ENCODE peak calls at places on chromosomes 16 and 17, in seven cellular contexts. U is Karpas-422; D is right atrium auricular region; K is CD8-positive, alpha-beta T cell; V is caudate nucleus; M is naive thymus-derived CD4-positive, alpha-beta T cell; B is HCT116. N is an unnamed sample.

GRCh38 chr17:5380491-5381135 is 38.8 kb downstream of the NUP88 start:
- DNase-seq in U (no peak), D (no peak), K (no peak), V (no peak), M (no peak), B (no peak), N (no peak)

GRCh38 chr17:59493867-59494266 is 71.5 kb upstream of the DHX40 start:
- DNase-seq in U (no peak), D (no peak), K (no peak), V (no peak), M (no peak), B (no peak), N (no peak)

GRCh38 chr16:88678224-88678979 is 7.9 kb downstream of the SNAI3 start:
- DNase-seq in U (no peak), D (no peak), K (no peak), V (no peak), M (no peak), B (no peak), N (no peak)

GRCh38 chr16:81201267-81201666 is 37.2 kb upstream of the BCO1 start:
- DNase-seq in U (no peak), D (no peak), K (no peak), V (peak; percentile 8), M (no peak), B (no peak), N (no peak)

GRCh38 chr16:58488531-58488930 is 11.4 kb upstream of the NDRG4 start:
- DNase-seq in U (no peak), D (no peak), K (no peak), V (no peak), M (no peak), B (no peak), N (no peak)

GRCh38 chr17:38733315-38734234 is 3.4 kb downstream of the CISD3 start:
- DNase-seq in U (peak; percentile 76), D (no peak), K (no peak), V (no peak), M (no peak), B (peak; percentile 24), N (no peak)

GRCh38 chr17:81160306-81160705 is 5.0 kb upstream of the PVALEF start:
- DNase-seq in U (no peak), D (peak; percentile 60), K (no peak), V (no peak), M (no peak), B (no peak), N (no peak)

GRCh38 chr17:68290955-68291835 is at the start of the genes ARSG and SLC16A6:
- DNase-seq in U (peak; percentile 96), D (no peak), K (peak; percentile 77), V (peak; percentile 78), M (peak; percentile 89), B (peak; percentile 54), N (no peak)

GRCh38 chr17:40016692-40017000 is 1.4 kb downstream of the CSF3 start:
- DNase-seq in U (no peak), D (no peak), K (no peak), V (no peak), M (no peak), B (no peak), N (no peak)

GRCh38 chr16:80027007-80027965 is 426.7 kb upstream of the MAF start:
- DNase-seq in U (no peak), D (peak; percentile 79), K (no peak), V (peak; percentile 68), M (peak; percentile 10), B (no peak), N (peak; percentile 93)

GRCh38 chr17:36978810-36979584 is 30.2 kb downstream of the AATF start:
- DNase-seq in U (peak; percentile 52), D (no peak), K (no peak), V (no peak), M (no peak), B (no peak), N (no peak)

GRCh38 chr16:65044861-65045260 is 77.0 kb downstream of the CDH11 start:
- DNase-seq in U (no peak), D (no peak), K (no peak), V (peak; percentile 18), M (no peak), B (no peak), N (no peak)

GRCh38 chr17:2700031-2700490 is 11.5 kb downstream of the CLUH start:
- DNase-seq in U (no peak), D (no peak), K (no peak), V (no peak), M (no peak), B (no peak), N (no peak)

GRCh38 chr17:10089221-10089799 is 109.1 kb downstream of the GAS7 start:
- DNase-seq in U (no peak), D (no peak), K (no peak), V (no peak), M (no peak), B (no peak), N (no peak)

GRCh38 chr16:74290356-74290755 is 6.3 kb upstream of the PSMD7 start:
- DNase-seq in U (no peak), D (no peak), K (no peak), V (no peak), M (no peak), B (no peak), N (no peak)

GRCh38 chr17:35056013-35056412 is 7.5 kb downstream of the RFFL start:
- DNase-seq in U (no peak), D (no peak), K (no peak), V (no peak), M (no peak), B (no peak), N (no peak)

GRCh38 chr17:7048968-7049367 is 5.1 kb upstream of the SLC16A11 start:
- DNase-seq in U (no peak), D (no peak), K (no peak), V (no peak), M (no peak), B (no peak), N (no peak)

GRCh38 chr17:64413505-64413904 is 22.8 kb upstream of the PECAM1 start:
- DNase-seq in U (peak; percentile 64), D (no peak), K (no peak), V (no peak), M (no peak), B (no peak), N (no peak)

GRCh38 chr17:64406321-64407200 is 15.9 kb upstream of the PECAM1 start:
- DNase-seq in U (peak; percentile 87), D (no peak), K (no peak), V (no peak), M (no peak), B (no peak), N (no peak)

GRCh38 chr17:64411999-64412771 is 21.5 kb upstream of the PECAM1 start:
- DNase-seq in U (peak; percentile 72), D (peak; percentile 75), K (no peak), V (peak; percentile 20), M (peak; percentile 16), B (no peak), N (no peak)

GRCh38 chr17:64412944-64413381 is 22.3 kb upstream of the PECAM1 start:
- DNase-seq in U (peak; percentile 33), D (no peak), K (no peak), V (no peak), M (no peak), B (no peak), N (no peak)

GRCh38 chr17:64410750-64411490 is 20.3 kb upstream of the PECAM1 start:
- DNase-seq in U (no peak), D (no peak), K (no peak), V (no peak), M (no peak), B (no peak), N (no peak)
- H3K27ac ChIP-seq in U (no peak overlapping the region), D (no peak overlapping the region), K (no peak overlapping the region), V (no peak overlapping the region), M (no peak overlapping the region), B (no peak overlapping the region), N (no peak overlapping the region)

GRCh38 chr16:84619103-84619460 is 1.2 kb upstream of the COTL1 start:
- DNase-seq in U (no peak), D (no peak), K (no peak), V (no peak), M (no peak), B (no peak), N (no peak)
- H3K27ac ChIP-seq in U (no peak overlapping the region), D (no peak overlapping the region), K (no peak overlapping the region), V (no peak overlapping the region), M (no peak overlapping the region), B (peak overlapping the region; percentile 86), N (peak overlapping the region; percentile 98)

DNA sequence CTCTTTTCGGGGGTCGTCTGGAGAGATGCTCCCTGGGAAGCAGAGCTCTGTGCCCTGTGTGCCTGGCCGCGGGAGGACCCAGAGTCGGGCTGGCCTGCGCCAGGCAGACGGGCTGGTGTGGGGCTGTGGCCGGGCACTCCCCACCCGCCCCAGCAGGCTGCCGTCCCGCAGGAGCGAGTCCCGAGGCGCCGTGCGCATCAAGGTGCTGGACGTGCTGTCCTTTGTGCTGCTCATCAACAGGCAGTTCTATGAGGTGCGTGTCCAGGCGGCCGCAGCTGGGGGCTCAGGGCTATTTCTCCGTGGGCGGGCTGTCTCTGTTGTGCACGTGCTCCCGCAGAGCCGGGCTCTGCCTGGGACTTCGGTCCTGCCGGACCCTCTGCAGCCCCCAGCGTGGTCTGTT is 15.0 kb downstream of the TSC2 start:
- DNase-seq in U (no peak), D (no peak), K (no peak), V (no peak), M (no peak), B (no peak), N (no peak)
- H3K27ac ChIP-seq in U (no peak overlapping the region), D (no peak overlapping the region), K (no peak overlapping the region), V (no peak overlapping the region), M (no peak overlapping the region), B (no peak overlapping the region), N (no peak overlapping the region)

GRCh38 chr17:50127661-50128361 is 2.1 kb downstream of the SAMD14 start:
- DNase-seq in U (no peak), D (no peak), K (no peak), V (no peak), M (no peak), B (no peak), N (no peak)

GRCh38 chr17:50125420-50125997 is 4.5 kb downstream of the SAMD14 start:
- DNase-seq in U (no peak), D (no peak), K (no peak), V (no peak), M (no peak), B (no peak), N (no peak)

GRCh38 chr17:50122945-50123344 is 7.0 kb downstream of the SAMD14 start:
- DNase-seq in U (no peak), D (no peak), K (no peak), V (no peak), M (no peak), B (no peak), N (no peak)

GRCh38 chr17:50120475-50121253 is 9.3 kb downstream of the SAMD14 start:
- DNase-seq in U (no peak), D (no peak), K (no peak), V (no peak), M (no peak), B (no peak), N (no peak)

DNA sequence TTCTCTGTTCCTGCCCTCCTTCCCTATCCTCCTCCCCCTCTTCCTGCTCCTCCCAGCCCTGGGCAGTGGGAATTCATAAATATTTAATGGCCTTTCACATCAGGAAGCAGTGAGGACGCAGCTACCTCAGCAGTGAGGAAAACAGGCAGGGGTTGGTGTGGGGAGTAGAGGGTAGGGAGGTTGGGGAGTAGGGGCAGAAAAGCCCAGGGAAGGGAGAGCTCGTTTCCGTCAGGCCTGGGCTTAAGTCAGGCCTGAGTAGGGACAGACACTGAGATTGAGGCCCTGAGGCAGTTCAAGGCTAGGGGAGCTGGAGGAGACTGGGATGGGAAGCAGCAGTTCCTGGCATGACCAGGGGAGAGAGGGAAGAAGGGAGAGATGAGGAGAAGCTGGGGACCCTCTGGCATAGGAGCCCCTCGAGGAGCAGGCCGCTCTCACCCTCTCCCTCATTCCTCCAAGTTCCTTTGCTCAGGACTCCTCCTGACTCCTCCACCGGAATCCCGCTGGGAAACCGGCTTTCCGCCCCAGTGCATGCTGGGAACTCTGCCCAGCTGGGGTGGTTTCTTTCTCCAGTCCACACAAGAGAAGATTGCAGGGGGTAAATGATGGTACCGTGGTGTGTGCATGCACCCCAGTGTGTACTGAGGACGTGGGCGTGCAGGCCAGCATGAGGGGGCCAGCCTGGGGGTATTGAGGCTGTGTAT is 6.2 kb downstream of the SAMD14 start:
- DNase-seq in U (no peak), D (no peak), K (no peak), V (no peak), M (no peak), B (no peak), N (no peak)
- H3K27ac ChIP-seq in U (no peak overlapping the region), D (no peak overlapping the region), K (no peak overlapping the region), V (no peak overlapping the region), M (no peak overlapping the region), B (peak overlapping the region; percentile 34), N (no peak overlapping the region)